ENCODE peak calls at places on chromosomes 16 and 17, in nine cellular contexts. E, K, X, Y, I, Z, J, G and Q are unnamed samples.

GRCh38 chr17:48051706-48052486 is 3.7 kb downstream of the NFE2L1 start:
- DNase-seq in J (peak), Z (peak), K (no peak), I (no peak), E (peak), G (peak), X (no peak), Y (peak), Q (peak)

GRCh38 chr17:60165976-60166375 is 16.2 kb downstream of the CA4 start:
- DNase-seq in K (no peak), J (no peak), E (no peak), I (no peak), G (no peak), Z (no peak), Y (no peak), X (no peak), Q (no peak)

GRCh38 chr17:58172369-58173071 is 5.7 kb downstream of the OR4D2 start:
- DNase-seq in E (peak), G (no peak), Z (peak), Y (no peak), I (no peak), K (peak), J (no peak), X (no peak), Q (no peak)

GRCh38 chr17:19244796-19245195 is 7.6 kb downstream of the EPN2 start:
- DNase-seq in K (no peak), G (no peak), Y (no peak), J (no peak), I (no peak), E (no peak), X (no peak), Z (no peak), Q (peak)

GRCh38 chr16:2855536-2855935 is 2.4 kb downstream of the PRSS22 start:
- DNase-seq in E (no peak), X (no peak), G (no peak), Z (no peak), J (no peak), K (no peak), Y (no peak), I (no peak), Q (no peak)

GRCh38 chr17:251531-251930 is 70.1 kb upstream of the DOC2B start:
- DNase-seq in X (peak), Z (no peak), E (no peak), K (no peak), I (no peak), J (peak), Y (peak), G (peak), Q (peak)

GRCh38 chr16:2584742-2585650 is 47.2 kb downstream of the PDPK1 start:
- DNase-seq in K (no peak), Z (peak), Y (peak), J (peak), X (no peak), I (no peak), E (no peak), G (no peak), Q (peak)

GRCh38 chr17:57407287-57408063 is 151.2 kb downstream of the MSI2 start:
- DNase-seq in I (no peak), J (no peak), Y (no peak), X (no peak), Z (no peak), K (no peak), G (no peak), E (peak), Q (no peak)

GRCh38 chr17:8832711-8833352 is 33.7 kb upstream of the MFSD6L start:
- DNase-seq in Y (no peak), I (no peak), E (peak), J (no peak), G (no peak), X (no peak), Z (no peak), K (peak), Q (no peak)

GRCh38 chr16:78737630-78738029 is 638.2 kb downstream of the WWOX start:
- DNase-seq in Z (no peak), K (no peak), X (no peak), G (no peak), I (no peak), Y (no peak), J (no peak), E (no peak), Q (no peak)

GRCh38 chr16:20803192-20803560 is 3.1 kb downstream of the ERI2 start:
- DNase-seq in I (no peak), E (no peak), X (no peak), Z (peak), Y (no peak), J (no peak), K (no peak), G (no peak), Q (no peak)

GRCh38 chr17:40450175-40450574 is 6.9 kb downstream of the IGFBP4 start:
- DNase-seq in I (no peak), K (no peak), J (peak), X (no peak), E (peak), G (peak), Y (no peak), Z (peak), Q (no peak)

GRCh38 chr16:11742041-11742535 is 569 bp downstream of the TXNDC11 start:
- DNase-seq in Z (no peak), E (no peak), Y (peak), K (no peak), I (no peak), G (peak), X (peak), J (no peak), Q (no peak)

GRCh38 chr17:81635973-81636504 is 873 bp downstream of the NPLOC4 start:
- DNase-seq in Z (peak), J (no peak), Y (no peak), K (no peak), X (no peak), G (no peak), I (no peak), E (no peak), Q (no peak)

GRCh38 chr17:62101519-62101918 is 36.4 kb upstream of the MED13 start:
- DNase-seq in Y (no peak), G (no peak), X (no peak), E (no peak), J (no peak), Z (no peak), K (no peak), I (no peak), Q (no peak)

GRCh38 chr17:82678265-82678891 is 20.1 kb downstream of the RAB40B start:
- DNase-seq in I (no peak), Z (no peak), X (no peak), K (no peak), G (no peak), J (no peak), E (no peak), Y (no peak), Q (no peak)

GRCh38 chr16:31141489-31142108 is 6.1 kb upstream of the PRSS8 start:
- DNase-seq in J (no peak), G (peak), K (no peak), Y (no peak), I (no peak), E (no peak), Z (peak), X (no peak), Q (peak)
- H3K27ac ChIP-seq in J (peak), G (peak), K (peak), Y (peak), I (peak), E (peak), Z (peak), X (peak), Q (peak)

GRCh38 chr17:67161573-67161972 is 83.4 kb downstream of the HELZ start:
- DNase-seq in J (no peak), I (no peak), E (no peak), K (no peak), X (no peak), Z (no peak), G (no peak), Y (no peak), Q (no peak)

GRCh38 chr17:67156269-67157199 is 88.5 kb downstream of the HELZ start:
- DNase-seq in G (no peak), Z (peak), Y (no peak), E (peak), X (no peak), K (no peak), I (no peak), J (no peak), Q (no peak)

GRCh38 chr17:67160791-67161190 is 84.2 kb downstream of the HELZ start:
- DNase-seq in Y (no peak), J (no peak), G (no peak), K (no peak), I (no peak), X (no peak), Z (no peak), E (no peak), Q (no peak)

GRCh38 chr17:67162771-67163170 is 82.2 kb downstream of the HELZ start:
- DNase-seq in K (no peak), G (no peak), E (no peak), I (no peak), X (no peak), Y (no peak), Z (no peak), J (no peak), Q (no peak)

GRCh38 chr17:67157732-67158639 is 87.0 kb downstream of the HELZ start:
- DNase-seq in K (no peak), I (no peak), Z (peak), Y (no peak), J (no peak), E (peak), X (no peak), G (no peak), Q (no peak)
- TF ChIP-seq CTCF in K (peak), I (peak), Z (peak), Y (peak), J (no peak), E (peak), X (no peak), G (no peak), Q (peak)

GRCh38 chr16:58464916-58465731 is 34.8 kb upstream of the NDRG4 start:
- DNase-seq in I (no peak), K (peak), G (peak), Z (no peak), X (no peak), Y (no peak), J (no peak), E (peak), Q (no peak)
- H3K4me3 ChIP-seq in I (no peak), K (peak), G (peak), Z (no peak), X (peak), Y (peak), J (peak), E (peak), Q (peak)

GRCh38 chr16:48555597-48555996 is 54.4 kb downstream of the N4BP1 start:
- DNase-seq in Y (no peak), X (no peak), Z (no peak), G (no peak), K (no peak), J (no peak), I (no peak), E (no peak), Q (no peak)
- H3K27ac ChIP-seq in Y (peak), X (no peak), Z (no peak), G (no peak), K (peak), J (no peak), I (no peak), E (no peak), Q (no peak)